ENCODE peak calls at places on chromosome 15, in six cellular contexts. Z, R, Q, Y, L and N are unnamed samples.
A peak's percentile ranks its signal among the peaks of the same experiment; 100 is the strongest.

GRCh38 chr15:90552929-90553211 is 23.1 kb downstream of the CRTC3 start:
- DNase-seq in R (no peak), Z (no peak), Y (no peak), Q (no peak), L (no peak), N (no peak)

GRCh38 chr15:60507596-60508424 is 28.9 kb upstream of the ICE2 start:
- DNase-seq in L (peak; percentile 72), Q (peak; percentile 72), Y (no peak), Z (no peak), R (peak; percentile 32), N (peak; percentile 77)

GRCh38 chr15:33735637-33736247 is 232.6 kb upstream of the CHRM5 start:
- DNase-seq in R (peak; percentile 57), Z (no peak), Q (peak; percentile 67), L (no peak), Y (no peak), N (peak; percentile 46)

GRCh38 chr15:63605816-63606215 is 8.6 kb downstream of the FBXL22 start:
- DNase-seq in R (no peak), L (peak; percentile 61), Q (no peak), Y (no peak), Z (no peak), N (peak; percentile 41)

GRCh38 chr15:94855018-94855408 is 623.7 kb downstream of the MCTP2 start:
- DNase-seq in Q (no peak), Z (no peak), Y (no peak), L (no peak), R (no peak), N (no peak)

GRCh38 chr15:55917881-55918296 is 75.5 kb downstream of the NEDD4 start:
- DNase-seq in L (peak; percentile 16), Y (no peak), R (peak; percentile 39), Q (peak; percentile 89), Z (no peak), N (peak; percentile 58)

GRCh38 chr15:29676961-29677402 is 145.3 kb downstream of the TJP1 start:
- DNase-seq in L (no peak), Z (no peak), Q (peak; percentile 74), Y (no peak), R (no peak), N (peak; percentile 52)

GRCh38 chr15:35186346-35186745 is 101.3 kb upstream of the NANOGP8 start:
- DNase-seq in L (no peak), R (no peak), Y (no peak), Q (no peak), Z (no peak), N (no peak)

GRCh38 chr15:64749167-64749566 is 26.2 kb downstream of the RBPMS2 start:
- DNase-seq in Z (no peak), L (no peak), Q (peak; percentile 69), Y (peak; percentile 60), R (no peak), N (peak; percentile 25)

GRCh38 chr15:68431037-68431791 is 749 bp downstream of the ITGA11 start:
- DNase-seq in Y (peak; percentile 65), R (no peak), L (no peak), Q (no peak), Z (no peak), N (no peak)

GRCh38 chr15:50940506-50940905 is 32.0 kb downstream of the AP4E1 start:
- DNase-seq in Q (peak; percentile 58), R (no peak), Y (no peak), Z (no peak), L (no peak), N (no peak)

GRCh38 chr15:52082197-52083036 is 30.2 kb downstream of the BCL2L10 start:
- DNase-seq in L (no peak), Y (no peak), R (no peak), Z (no peak), Q (no peak), N (no peak)

GRCh38 chr15:63291507-63291906 is 14.1 kb downstream of the APH1B start:
- DNase-seq in L (no peak), Y (no peak), Z (no peak), R (no peak), Q (peak; percentile 33), N (no peak)

GRCh38 chr15:86743283-86743903 is 663.7 kb downstream of the AGBL1 start:
- DNase-seq in L (peak; percentile 38), Q (peak; percentile 63), R (peak; percentile 61), Y (peak; percentile 10), Z (no peak), N (peak; percentile 54)

GRCh38 chr15:41827290-41827879 is 507 bp upstream of the JMJD7 start:
- DNase-seq in L (no peak), Z (no peak), R (no peak), Y (no peak), Q (no peak), N (peak; percentile 35)

GRCh38 chr15:32029862-32030781 is at the start of gene CHRNA7:
- DNase-seq in Y (peak; percentile 15), L (no peak), Q (peak; percentile 31), R (peak; percentile 87), Z (peak; percentile 47), N (peak; percentile 74)

GRCh38 chr15:89332446-89332845 is 2.2 kb downstream of the POLG start:
- DNase-seq in Z (no peak), R (peak; percentile 58), Y (no peak), L (no peak), Q (peak; percentile 14), N (no peak)

GRCh38 chr15:27512281-27513001 is 541.5 kb downstream of the GABRG3 start:
- DNase-seq in Z (no peak), L (no peak), R (no peak), Y (no peak), Q (no peak), N (no peak)

GRCh38 chr15:58299311-58299850 is 132.4 kb upstream of the LIPC start:
- DNase-seq in L (no peak), R (no peak), Z (peak; percentile 48), Y (no peak), Q (no peak), N (no peak)

GRCh38 chr15:42401544-42402478 is 42.5 kb downstream of the CAPN3 start:
- DNase-seq in Q (no peak), Z (no peak), R (no peak), Y (no peak), L (no peak), N (no peak)

GRCh38 chr15:57235865-57236264 is 140.4 kb upstream of the CGNL1 start:
- DNase-seq in Y (no peak), R (peak; percentile 73), Z (no peak), Q (no peak), L (no peak), N (no peak)

GRCh38 chr15:51403946-51404695 is 62.7 kb downstream of the GLDN start:
- DNase-seq in R (no peak), L (no peak), Q (peak; percentile 55), Y (no peak), Z (no peak), N (no peak)

GRCh38 chr15:87944051-87944450 is 312.5 kb downstream of the NTRK3 start:
- DNase-seq in Z (no peak), L (no peak), Q (no peak), R (no peak), Y (no peak), N (no peak)

GRCh38 chr15:41125950-41126642 is 10.0 kb upstream of the INO80 start:
- DNase-seq in Q (no peak), R (no peak), Y (no peak), Z (no peak), L (no peak), N (peak; percentile 41)

GRCh38 chr15:27774638-27775037 is 324.5 kb downstream of the OCA2 start:
- DNase-seq in Q (no peak), L (no peak), Y (no peak), R (no peak), Z (no peak), N (no peak)

GRCh38 chr15:67110958-67111864 is 45.8 kb downstream of the SMAD3 start:
- DNase-seq in Z (no peak), Y (no peak), R (no peak), Q (no peak), L (no peak), N (no peak)
- H3K4me1 ChIP-seq in Z (peaks cover 70% of the 10 kb centered on the region), Y (peaks cover 79% of the 10 kb centered on the region), R (no peaks in the 10 kb centered on the region), Q (peaks cover 58% of the 10 kb centered on the region), L (peaks cover 71% of the 10 kb centered on the region), N (peaks cover 13% of the 10 kb centered on the region)

GRCh38 chr15:85452436-85452835 is 72.0 kb downstream of the AKAP13 start:
- DNase-seq in Q (no peak), Z (no peak), L (no peak), R (no peak), Y (no peak), N (no peak)
- H3K4me1 ChIP-seq in Q (no peaks in the 10 kb centered on the region), Z (peaks cover 9% of the 10 kb centered on the region), L (peaks cover 3% of the 10 kb centered on the region), R (peaks cover under 1% of the 10 kb centered on the region), Y (no peaks in the 10 kb centered on the region), N (peaks cover 3% of the 10 kb centered on the region)

GRCh38 chr15:40094156-40094555 is 14.5 kb downstream of the BMF start:
- DNase-seq in R (no peak), Z (peak; percentile 25), L (no peak), Y (no peak), Q (no peak), N (no peak)
- H3K4me1 ChIP-seq in R (peaks cover 44% of the 10 kb centered on the region), Z (peaks cover 79% of the 10 kb centered on the region), L (peaks cover 18% of the 10 kb centered on the region), Y (peaks cover 91% of the 10 kb centered on the region), Q (peaks cover 43% of the 10 kb centered on the region), N (peaks cover 18% of the 10 kb centered on the region)

GRCh38 chr15:98002874-98003273 is 42.4 kb downstream of the ARRDC4 start:
- DNase-seq in Y (no peak), Z (no peak), L (no peak), R (no peak), Q (peak; percentile 17), N (no peak)
- H3K4me1 ChIP-seq in Y (no peaks in the 10 kb centered on the region), Z (no peaks in the 10 kb centered on the region), L (no peaks in the 10 kb centered on the region), R (no peaks in the 10 kb centered on the region), Q (peaks cover 46% of the 10 kb centered on the region), N (no peaks in the 10 kb centered on the region)

GRCh38 chr15:74415966-74416916 is 17.5 kb downstream of the SEMA7A start:
- DNase-seq in Y (no peak), Q (no peak), R (no peak), L (no peak), Z (no peak), N (no peak)
- H3K4me1 ChIP-seq in Y (no peaks in the 10 kb centered on the region), Q (peaks cover 73% of the 10 kb centered on the region), R (peaks cover 17% of the 10 kb centered on the region), L (no peaks in the 10 kb centered on the region), Z (peaks cover 7% of the 10 kb centered on the region), N (no peaks in the 10 kb centered on the region)